ENCODE peak calls at places on chromosome 12, in four cellular contexts. Y is HepG2, L is K562, B is H1. F is an unnamed sample.

GRCh38 chr12:105334568-105334967 is 4.1 kb downstream of the C12orf75 start:
- DNase-seq in Y (no peak), L (no peak), B (no peak), F (no peak)

GRCh38 chr12:67853204-67853603 is 136.0 kb upstream of the IFNG-AS1 start:
- DNase-seq in Y (no peak), L (no peak), B (no peak), F (no peak)

GRCh38 chr12:121038861-121039654 is at the start of gene OASL:
- DNase-seq in Y (no peak), L (no peak), B (no peak), F (no peak)

GRCh38 chr12:6936642-6937480 is 6.8 kb upstream of the RNU7-1 start:
- DNase-seq in Y (no peak), L (no peak), B (peak), F (peak)

GRCh38 chr12:132492522-132492921 is 2.6 kb downstream of the FBRSL1 start:
- DNase-seq in Y (no peak), L (no peak), B (no peak), F (no peak)

GRCh38 chr12:4108803-4109345 is 164.7 kb upstream of the CCND2 start:
- DNase-seq in Y (no peak), L (no peak), B (peak), F (no peak)

GRCh38 chr12:3669594-3669993 is 83.3 kb downstream of the CRACR2A start:
- DNase-seq in Y (no peak), L (no peak), B (no peak), F (no peak)

GRCh38 chr12:62520361-62520760 is 53.7 kb downstream of the MON2 start:
- DNase-seq in Y (no peak), L (no peak), B (no peak), F (no peak)

GRCh38 chr12:70571705-70572269 is 65.4 kb downstream of the PTPRB start:
- DNase-seq in Y (peak), L (no peak), B (no peak), F (no peak)

GRCh38 chr12:26832817-26833691 is at the start of gene ITPR2:
- DNase-seq in Y (peak), L (peak), B (peak), F (peak)

GRCh38 chr12:39294712-39295111 is 148.2 kb downstream of the KIF21A start:
- DNase-seq in Y (no peak), L (no peak), B (no peak), F (no peak)

GRCh38 chr12:107598906-107599305 is 86.7 kb upstream of the PWP1 start:
- DNase-seq in Y (no peak), L (no peak), B (no peak), F (no peak)

GRCh38 chr12:42482086-42482819 is 107.3 kb downstream of the PRICKLE1 start:
- DNase-seq in Y (peak), L (no peak), B (no peak), F (no peak)

GRCh38 chr12:94849411-94849976 is 154.0 kb downstream of the NDUFA12 start:
- DNase-seq in Y (no peak), L (no peak), B (no peak), F (peak)

GRCh38 chr12:46553266-46553665 is 180.7 kb upstream of the SLC38A2 start:
- DNase-seq in Y (peak), L (no peak), B (no peak), F (no peak)

GRCh38 chr12:68400231-68400829 is 68.2 kb upstream of the MDM1 start:
- DNase-seq in Y (no peak), L (no peak), B (no peak), F (no peak)

GRCh38 chr12:19066471-19067001 is 63.0 kb upstream of the PLEKHA5 start:
- DNase-seq in Y (peak), L (no peak), B (no peak), F (no peak)

GRCh38 chr12:68959457-68960161 is 26.6 kb upstream of the CPM start:
- DNase-seq in Y (no peak), L (no peak), B (no peak), F (no peak)

GRCh38 chr12:122966743-122967058 is 438 bp upstream of the ABCB9 start:
- DNase-seq in Y (no peak), L (no peak), B (no peak), F (no peak)

GRCh38 chr12:14249368-14249767 is 116.1 kb upstream of the ATF7IP start:
- DNase-seq in Y (peak), L (no peak), B (no peak), F (no peak)

GRCh38 chr12:85821216-85821615 is 15.0 kb downstream of the RASSF9 start:
- DNase-seq in Y (no peak), L (no peak), B (no peak), F (no peak)

GRCh38 chr12:78865297-78865955 is 852 bp downstream of the SYT1 start:
- DNase-seq in Y (no peak), L (no peak), B (no peak), F (no peak)

GRCh38 chr12:47190271-47190750 is 110.6 kb upstream of the AMIGO2 start:
- DNase-seq in Y (no peak), L (no peak), B (no peak), F (no peak)

GRCh38 chr12:4421590-4422031 is 24.0 kb downstream of the FGF6 start:
- DNase-seq in Y (peak), L (peak), B (no peak), F (no peak)

GRCh38 chr12:120702629-120703028 is 7.6 kb upstream of the UNC119B start:
- DNase-seq in Y (peak), L (no peak), B (no peak), F (no peak)

GRCh38 chr12:105224399-105224798 is 11.6 kb downstream of the APPL2 start:
- DNase-seq in Y (no peak), L (no peak), B (no peak), F (no peak)

GRCh38 chr12:12788675-12789368 is 3.4 kb downstream of the APOLD1 start:
- DNase-seq in Y (peak), L (peak), B (peak), F (peak)
- TF ChIP-seq CREB1 in Y (no peak), L (no peak), B (no peak), F (no peak)

DNA sequence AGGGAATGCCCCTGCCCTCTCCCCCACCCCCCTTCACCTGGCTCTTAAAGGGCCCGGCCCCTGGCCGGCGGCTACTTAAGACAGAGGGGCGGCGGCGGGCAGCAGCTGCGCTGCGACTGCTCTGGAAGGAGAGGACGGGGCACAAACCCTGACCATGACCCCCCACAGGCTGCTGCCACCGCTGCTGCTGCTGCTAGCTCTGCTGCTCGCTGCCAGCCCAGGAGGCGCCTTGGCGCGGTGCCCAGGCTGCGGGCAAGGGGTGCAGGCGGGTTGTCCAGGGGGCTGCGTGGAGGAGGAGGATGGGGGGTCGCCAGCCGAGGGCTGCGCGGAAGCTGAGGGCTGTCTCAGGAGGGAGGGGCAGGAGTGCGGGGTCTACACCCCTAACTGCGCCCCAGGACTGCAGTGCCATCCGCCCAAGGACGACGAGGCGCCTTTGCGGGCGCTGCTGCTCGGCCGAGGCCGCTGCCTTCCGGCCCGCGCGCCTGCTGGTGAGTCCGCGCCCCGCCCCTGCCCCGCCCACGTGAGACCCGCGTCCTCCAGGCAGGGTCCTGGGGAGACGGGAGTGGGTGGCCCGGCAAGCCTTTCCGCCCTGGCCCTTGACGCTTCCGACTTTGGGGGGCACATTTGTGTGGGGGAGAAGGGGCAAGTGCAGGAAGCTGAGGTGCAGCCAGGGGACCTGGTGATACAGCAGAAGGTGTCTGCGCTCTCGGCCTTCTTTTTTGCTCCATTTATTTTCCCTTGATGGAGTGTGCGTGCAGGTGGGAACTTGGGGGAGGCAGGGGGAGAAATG is at the start of gene IGFBP6:
- DNase-seq in Y (no peak), L (peak), B (peak), F (peak)
- TF ChIP-seq JUN in Y (no peak), L (no peak), B (no peak), F (no peak)

GRCh38 chr12:57618966-57619433 is 7.8 kb downstream of the ARHGEF25 start:
- DNase-seq in Y (no peak), L (no peak), B (peak), F (no peak)
- TF ChIP-seq CREB1 in Y (no peak), L (no peak), B (no peak), F (no peak)

DNA sequence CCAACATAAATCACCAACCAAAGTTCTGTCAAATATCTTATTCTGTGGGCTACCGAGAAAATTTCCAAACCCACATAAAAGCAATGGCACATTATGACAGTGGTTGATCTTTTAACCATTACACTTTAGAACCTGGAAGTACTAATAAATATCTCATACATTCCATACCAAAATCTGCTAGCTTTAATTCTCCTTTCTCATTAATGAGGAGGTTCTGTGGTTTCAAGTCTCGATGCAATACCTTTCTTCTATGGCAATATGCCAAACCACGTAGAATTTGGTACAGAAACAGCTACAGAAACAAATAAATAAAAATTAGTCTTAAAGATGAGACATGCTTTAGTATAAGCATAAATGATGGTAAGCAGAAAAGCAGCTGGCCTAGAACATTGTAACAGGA is 100.7 kb downstream of the ELK3 start:
- DNase-seq in Y (no peak), L (no peak), B (no peak), F (no peak)
- TF ChIP-seq JUN in Y (no peak), L (no peak), B (no peak), F (no peak)

DNA sequence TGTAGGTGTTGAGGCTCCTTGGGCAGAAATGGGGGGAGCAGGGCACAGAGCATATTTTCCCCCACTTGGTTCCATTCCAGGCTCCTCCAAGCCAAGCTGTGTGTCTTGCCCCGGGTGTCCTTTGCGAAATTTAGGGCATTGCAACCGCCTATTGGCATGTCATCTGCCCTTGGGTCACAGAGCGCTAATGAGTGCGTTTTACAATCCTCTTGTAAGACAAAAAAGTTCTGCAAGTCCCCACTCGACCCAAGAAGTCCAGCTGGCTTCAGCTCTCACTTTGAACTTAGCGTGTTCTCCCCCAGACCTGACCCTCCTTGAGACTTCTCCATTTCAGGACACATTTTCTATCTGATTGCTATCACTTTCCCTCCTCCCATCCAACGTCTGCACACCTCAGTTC is 6.1 kb upstream of the LRTM2 start:
- DNase-seq in Y (no peak), L (no peak), B (no peak), F (no peak)
- TF ChIP-seq CREB1 in Y (no peak), L (no peak), B (no peak), F (no peak)

DNA sequence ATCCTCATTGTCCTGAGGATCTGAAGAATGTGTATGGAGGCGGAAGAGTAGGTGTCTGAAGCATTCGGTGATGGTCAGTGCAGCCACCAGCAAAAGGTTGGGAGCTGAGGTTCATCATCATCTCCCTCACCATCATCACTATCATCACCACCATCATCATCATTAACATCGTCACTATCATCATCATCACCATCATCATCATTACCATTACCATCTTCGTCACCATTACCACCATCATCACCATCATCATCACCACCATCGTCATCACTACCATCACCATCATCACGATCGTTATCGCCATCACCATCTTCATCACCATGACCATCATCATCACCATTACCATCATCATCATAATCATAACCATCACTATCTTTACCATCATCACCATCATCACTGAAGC is 90.8 kb upstream of the TMEM132D start:
- DNase-seq in Y (no peak), L (no peak), B (no peak), F (no peak)
- TF ChIP-seq JUN in Y (no peak), L (no peak), B (no peak), F (no peak)

GRCh38 chr12:52313926-52314325 is 7.3 kb downstream of the KRT83 start:
- DNase-seq in Y (no peak), L (no peak), B (no peak), F (no peak)
- TF ChIP-seq CREB1 in Y (no peak), L (no peak), B (no peak), F (no peak)

GRCh38 chr12:57816001-57816854 is 2.3 kb downstream of the AVIL start:
- DNase-seq in Y (no peak), L (no peak), B (no peak), F (no peak)
- TF ChIP-seq JUN in Y (no peak), L (no peak), B (no peak), F (no peak)

GRCh38 chr12:49811961-49812401 is 16.2 kb downstream of the NCKAP5L start:
- DNase-seq in Y (no peak), L (no peak), B (no peak), F (no peak)
- TF ChIP-seq CREB1 in Y (no peak), L (no peak), B (no peak), F (no peak)